ENCODE peak calls at places on chromosomes 4 and X, in five cellular contexts. One of them, this sample, is unnamed.

GRCh38 chrX:136055651-136056221 is 70.5 kb downstream of the SLC9A6 start:
- DNase-seq in astrocyte of the cerebellum: peak; percentile 39
- DNase-seq in MM.1S: no peak
- DNase-seq in ovary: no peak
- DNase-seq in mesendoderm: no peak
- DNase-seq in this sample: peak; percentile 66

GRCh38 chr4:34309356-34309900 is 1934.9 kb downstream of the ARAP2 start:
- DNase-seq in astrocyte of the cerebellum: no peak
- DNase-seq in mesendoderm: no peak
- DNase-seq in ovary: no peak
- DNase-seq in MM.1S: no peak
- DNase-seq in this sample: peak; percentile 61

GRCh38 chr4:602559-602942 is 22.8 kb upstream of the PDE6B start:
- DNase-seq in ovary: no peak
- DNase-seq in astrocyte of the cerebellum: no peak
- DNase-seq in MM.1S: no peak
- DNase-seq in mesendoderm: peak; percentile 83
- DNase-seq in this sample: no peak

GRCh38 chr4:113604955-113605354 is 156.6 kb downstream of the CAMK2D start:
- DNase-seq in ovary: no peak
- DNase-seq in mesendoderm: no peak
- DNase-seq in astrocyte of the cerebellum: no peak
- DNase-seq in MM.1S: no peak
- DNase-seq in this sample: no peak

GRCh38 chr4:44725861-44726820 is at the start of gene GNPDA2:
- DNase-seq in astrocyte of the cerebellum: peak; percentile 69
- DNase-seq in ovary: peak; percentile 90
- DNase-seq in MM.1S: peak; percentile 88
- DNase-seq in mesendoderm: peak; percentile 92
- DNase-seq in this sample: peak; percentile 70

GRCh38 chr4:140252144-140252741 is 98.3 kb upstream of the MAML3 start:
- DNase-seq in mesendoderm: peak; percentile 79
- DNase-seq in MM.1S: no peak
- DNase-seq in ovary: peak; percentile 59
- DNase-seq in astrocyte of the cerebellum: no peak
- DNase-seq in this sample: no peak

GRCh38 chr4:73922766-73923630 is 53.8 kb downstream of the CXCL1 start:
- DNase-seq in ovary: no peak
- DNase-seq in MM.1S: peak; percentile 31
- DNase-seq in mesendoderm: no peak
- DNase-seq in astrocyte of the cerebellum: peak; percentile 55
- DNase-seq in this sample: no peak

GRCh38 chrX:21831496-21831895 is 7.9 kb upstream of the MBTPS2 start:
- DNase-seq in MM.1S: no peak
- DNase-seq in ovary: no peak
- DNase-seq in mesendoderm: no peak
- DNase-seq in astrocyte of the cerebellum: no peak
- DNase-seq in this sample: no peak

GRCh38 chr4:45442466-45442865 is 681.4 kb downstream of the GABRG1 start:
- DNase-seq in MM.1S: peak; percentile 46
- DNase-seq in mesendoderm: peak; percentile 7
- DNase-seq in ovary: no peak
- DNase-seq in astrocyte of the cerebellum: peak; percentile 11
- DNase-seq in this sample: no peak

GRCh38 chrX:99750721-99751120 is 659.4 kb downstream of the PCDH19 start:
- DNase-seq in mesendoderm: peak; percentile 2
- DNase-seq in astrocyte of the cerebellum: no peak
- DNase-seq in ovary: no peak
- DNase-seq in MM.1S: no peak
- DNase-seq in this sample: no peak

GRCh38 chr4:29278580-29278979 is 1441.6 kb upstream of the PCDH7 start:
- DNase-seq in ovary: no peak
- DNase-seq in astrocyte of the cerebellum: peak; percentile 1
- DNase-seq in MM.1S: no peak
- DNase-seq in mesendoderm: no peak
- DNase-seq in this sample: peak; percentile 31

GRCh38 chr4:169260217-169260866 is 10.4 kb downstream of the SH3RF1 start:
- DNase-seq in astrocyte of the cerebellum: no peak
- DNase-seq in MM.1S: no peak
- DNase-seq in mesendoderm: no peak
- DNase-seq in ovary: no peak
- DNase-seq in this sample: no peak

GRCh38 chr4:152112116-152112515 is 351.3 kb upstream of the GATB start:
- DNase-seq in MM.1S: no peak
- DNase-seq in astrocyte of the cerebellum: no peak
- DNase-seq in mesendoderm: no peak
- DNase-seq in ovary: no peak
- DNase-seq in this sample: no peak

GRCh38 chrX:33840176-33840575 is 291.9 kb downstream of the FAM47A start:
- DNase-seq in astrocyte of the cerebellum: no peak
- DNase-seq in mesendoderm: no peak
- DNase-seq in ovary: no peak
- DNase-seq in MM.1S: no peak
- DNase-seq in this sample: no peak

GRCh38 chr4:106898621-106899230 is 137.4 kb downstream of the DKK2 start:
- DNase-seq in mesendoderm: peak; percentile 58
- DNase-seq in astrocyte of the cerebellum: peak; percentile 49
- DNase-seq in ovary: peak; percentile 18
- DNase-seq in MM.1S: peak; percentile 51
- DNase-seq in this sample: peak; percentile 24

GRCh38 chr4:121370729-121371325 is 10.0 kb downstream of the QRFPR start:
- DNase-seq in MM.1S: peak; percentile 33
- DNase-seq in astrocyte of the cerebellum: peak; percentile 43
- DNase-seq in mesendoderm: peak; percentile 22
- DNase-seq in ovary: peak; percentile 30
- DNase-seq in this sample: no peak

GRCh38 chr4:114077610-114078009 is 98.2 kb upstream of the ARSJ start:
- DNase-seq in mesendoderm: no peak
- DNase-seq in ovary: no peak
- DNase-seq in MM.1S: no peak
- DNase-seq in astrocyte of the cerebellum: peak; percentile 66
- DNase-seq in this sample: peak; percentile 87

GRCh38 chr4:151012836-151013235 is 2.2 kb downstream of the LRBA start:
- DNase-seq in MM.1S: no peak
- DNase-seq in ovary: no peak
- DNase-seq in astrocyte of the cerebellum: no peak
- DNase-seq in mesendoderm: peak; percentile 60
- DNase-seq in this sample: no peak

GRCh38 chrX:40653535-40653934 is 6.2 kb upstream of the CXorf38 start:
- DNase-seq in MM.1S: no peak
- DNase-seq in ovary: no peak
- DNase-seq in astrocyte of the cerebellum: no peak
- DNase-seq in mesendoderm: no peak
- DNase-seq in this sample: no peak

GRCh38 chrX:119852410-119853353 is at the start of gene UPF3B:
- DNase-seq in mesendoderm: peak; percentile 99
- DNase-seq in astrocyte of the cerebellum: peak; percentile 95
- DNase-seq in ovary: peak; percentile 97
- DNase-seq in MM.1S: peak; percentile 98
- DNase-seq in this sample: peak; percentile 93

GRCh38 chr4:42654606-42655005 is 2.3 kb downstream of the ATP8A1 start:
- DNase-seq in MM.1S: no peak
- DNase-seq in astrocyte of the cerebellum: no peak
- DNase-seq in mesendoderm: peak; percentile 28
- DNase-seq in ovary: no peak
- DNase-seq in this sample: peak; percentile 19

GRCh38 chrX:39905946-39906345 is 191.8 kb downstream of the BCOR start:
- DNase-seq in mesendoderm: no peak
- DNase-seq in MM.1S: no peak
- DNase-seq in ovary: no peak
- DNase-seq in astrocyte of the cerebellum: no peak
- DNase-seq in this sample: no peak

GRCh38 chr4:152682143-152682542 is 2.3 kb upstream of the TMEM154 start:
- DNase-seq in astrocyte of the cerebellum: no peak
- DNase-seq in mesendoderm: peak; percentile 37
- DNase-seq in ovary: no peak
- DNase-seq in MM.1S: no peak
- DNase-seq in this sample: no peak

GRCh38 chr4:972651-973424 is 531 bp downstream of the DGKQ start:
- DNase-seq in astrocyte of the cerebellum: no peak
- DNase-seq in ovary: no peak
- DNase-seq in MM.1S: no peak
- DNase-seq in mesendoderm: no peak
- DNase-seq in this sample: no peak

GRCh38 chrX:15675490-15675921 is 10.9 kb upstream of the CLTRN start:
- DNase-seq in ovary: peak; percentile 92
- DNase-seq in mesendoderm: peak; percentile 85
- DNase-seq in astrocyte of the cerebellum: peak; percentile 59
- DNase-seq in MM.1S: peak; percentile 82
- DNase-seq in this sample: no peak

GRCh38 chrX:21972046-21972445 is 31.5 kb downstream of the SMS start:
- DNase-seq in astrocyte of the cerebellum: no peak
- DNase-seq in mesendoderm: no peak
- DNase-seq in MM.1S: no peak
- DNase-seq in ovary: no peak
- DNase-seq in this sample: no peak

GRCh38 chr4:52712172-52712990 is 38.8 kb downstream of the ERVMER34-1 start:
- DNase-seq in mesendoderm: peak; percentile 99
- DNase-seq in ovary: peak; percentile 98
- DNase-seq in astrocyte of the cerebellum: peak; percentile 87
- DNase-seq in MM.1S: peak; percentile 98
- DNase-seq in this sample: peak; percentile 90

GRCh38 chr4:52712991-52713275 is 38.3 kb downstream of the ERVMER34-1 start:
- DNase-seq in MM.1S: no peak
- DNase-seq in astrocyte of the cerebellum: no peak
- DNase-seq in ovary: no peak
- DNase-seq in mesendoderm: no peak
- DNase-seq in this sample: no peak

GRCh38 chr4:52713456-52713937 is 37.7 kb downstream of the ERVMER34-1 start:
- DNase-seq in astrocyte of the cerebellum: no peak
- DNase-seq in MM.1S: peak; percentile 31
- DNase-seq in ovary: no peak
- DNase-seq in mesendoderm: peak; percentile 54
- DNase-seq in this sample: no peak

GRCh38 chr4:52711271-52711670 is 40.0 kb downstream of the ERVMER34-1 start:
- DNase-seq in astrocyte of the cerebellum: no peak
- DNase-seq in ovary: no peak
- DNase-seq in MM.1S: peak; percentile 42
- DNase-seq in mesendoderm: no peak
- DNase-seq in this sample: no peak

GRCh38 chr4:52711834-52712171 is 39.4 kb downstream of the ERVMER34-1 start:
- DNase-seq in ovary: no peak
- DNase-seq in MM.1S: no peak
- DNase-seq in mesendoderm: no peak
- DNase-seq in astrocyte of the cerebellum: no peak
- DNase-seq in this sample: no peak
- H3K4me3 ChIP-seq in ovary: no peak overlapping the region
- H3K4me3 ChIP-seq in MM.1S: peak overlapping the region; percentile 42
- H3K4me3 ChIP-seq in mesendoderm: no peak overlapping the region
- H3K4me3 ChIP-seq in astrocyte of the cerebellum: peak overlapping the region; percentile 69
- H3K4me3 ChIP-seq in this sample: peak overlapping the region; percentile 39

GRCh38 chr4:3283916-3284315 is 8.9 kb upstream of the RGS12 start:
- DNase-seq in MM.1S: no peak
- DNase-seq in ovary: no peak
- DNase-seq in astrocyte of the cerebellum: no peak
- DNase-seq in mesendoderm: no peak
- DNase-seq in this sample: no peak

GRCh38 chr4:3284734-3285557 is 7.9 kb upstream of the RGS12 start:
- DNase-seq in ovary: no peak
- DNase-seq in mesendoderm: no peak
- DNase-seq in astrocyte of the cerebellum: no peak
- DNase-seq in MM.1S: no peak
- DNase-seq in this sample: no peak

GRCh38 chr4:3286335-3287175 is 6.3 kb upstream of the RGS12 start:
- DNase-seq in mesendoderm: no peak
- DNase-seq in ovary: no peak
- DNase-seq in astrocyte of the cerebellum: peak; percentile 84
- DNase-seq in MM.1S: peak; percentile 58
- DNase-seq in this sample: no peak

GRCh38 chr4:3287271-3287971 is 5.4 kb upstream of the RGS12 start:
- DNase-seq in mesendoderm: no peak
- DNase-seq in astrocyte of the cerebellum: no peak
- DNase-seq in ovary: no peak
- DNase-seq in MM.1S: no peak
- DNase-seq in this sample: no peak

GRCh38 chr4:3285558-3286334 is 7.1 kb upstream of the RGS12 start:
- DNase-seq in ovary: no peak
- DNase-seq in mesendoderm: peak; percentile 6
- DNase-seq in MM.1S: no peak
- DNase-seq in astrocyte of the cerebellum: peak; percentile 70
- DNase-seq in this sample: no peak
- H3K4me3 ChIP-seq in ovary: no peak overlapping the region
- H3K4me3 ChIP-seq in mesendoderm: no peak overlapping the region
- H3K4me3 ChIP-seq in MM.1S: peak overlapping the region; percentile 20
- H3K4me3 ChIP-seq in astrocyte of the cerebellum: no peak overlapping the region
- H3K4me3 ChIP-seq in this sample: no peak overlapping the region

GRCh38 chr4:119025916-119026661 is 109.5 kb upstream of the MYOZ2 start:
- DNase-seq in MM.1S: no peak
- DNase-seq in mesendoderm: no peak
- DNase-seq in ovary: peak; percentile 59
- DNase-seq in astrocyte of the cerebellum: peak; percentile 34
- DNase-seq in this sample: peak; percentile 85

GRCh38 chr4:119028296-119028695 is 107.3 kb upstream of the MYOZ2 start:
- DNase-seq in ovary: no peak
- DNase-seq in mesendoderm: no peak
- DNase-seq in MM.1S: no peak
- DNase-seq in astrocyte of the cerebellum: no peak
- DNase-seq in this sample: no peak

GRCh38 chr4:119025440-119025839 is 110.2 kb upstream of the MYOZ2 start:
- DNase-seq in astrocyte of the cerebellum: peak; percentile 12
- DNase-seq in mesendoderm: peak; percentile 33
- DNase-seq in MM.1S: no peak
- DNase-seq in ovary: peak; percentile 43
- DNase-seq in this sample: no peak

GRCh38 chr4:119027815-119028214 is 107.8 kb upstream of the MYOZ2 start:
- DNase-seq in MM.1S: no peak
- DNase-seq in astrocyte of the cerebellum: no peak
- DNase-seq in ovary: no peak
- DNase-seq in mesendoderm: no peak
- DNase-seq in this sample: no peak

GRCh38 chr4:119026662-119027444 is 108.8 kb upstream of the MYOZ2 start:
- DNase-seq in astrocyte of the cerebellum: no peak
- DNase-seq in MM.1S: no peak
- DNase-seq in ovary: no peak
- DNase-seq in mesendoderm: peak; percentile 33
- DNase-seq in this sample: no peak
- H3K4me3 ChIP-seq in astrocyte of the cerebellum: no peak overlapping the region
- H3K4me3 ChIP-seq in MM.1S: no peak overlapping the region
- H3K4me3 ChIP-seq in ovary: peak overlapping the region; percentile 34
- H3K4me3 ChIP-seq in mesendoderm: no peak overlapping the region
- H3K4me3 ChIP-seq in this sample: peak overlapping the region; percentile 37

GRCh38 chr4:39030726-39031125 is 1.5 kb downstream of the TMEM156 start:
- DNase-seq in astrocyte of the cerebellum: no peak
- DNase-seq in ovary: no peak
- DNase-seq in mesendoderm: no peak
- DNase-seq in MM.1S: no peak
- DNase-seq in this sample: no peak

GRCh38 chr4:39025552-39026085 is 6.6 kb downstream of the TMEM156 start:
- DNase-seq in mesendoderm: no peak
- DNase-seq in MM.1S: no peak
- DNase-seq in ovary: no peak
- DNase-seq in astrocyte of the cerebellum: no peak
- DNase-seq in this sample: no peak

GRCh38 chr4:39026096-39026495 is 6.1 kb downstream of the TMEM156 start:
- DNase-seq in ovary: no peak
- DNase-seq in mesendoderm: no peak
- DNase-seq in astrocyte of the cerebellum: no peak
- DNase-seq in MM.1S: no peak
- DNase-seq in this sample: no peak

GRCh38 chr4:39032218-39033085 is at the start of gene TMEM156:
- DNase-seq in mesendoderm: no peak
- DNase-seq in astrocyte of the cerebellum: no peak
- DNase-seq in ovary: no peak
- DNase-seq in MM.1S: peak; percentile 69
- DNase-seq in this sample: no peak

GRCh38 chr4:39029752-39030694 is 2.2 kb downstream of the TMEM156 start:
- DNase-seq in MM.1S: no peak
- DNase-seq in ovary: no peak
- DNase-seq in mesendoderm: no peak
- DNase-seq in astrocyte of the cerebellum: no peak
- DNase-seq in this sample: no peak
- H3K4me3 ChIP-seq in MM.1S: no peak overlapping the region
- H3K4me3 ChIP-seq in ovary: no peak overlapping the region
- H3K4me3 ChIP-seq in mesendoderm: no peak overlapping the region
- H3K4me3 ChIP-seq in astrocyte of the cerebellum: no peak overlapping the region
- H3K4me3 ChIP-seq in this sample: no peak overlapping the region